ENCODE peak calls at places on chromosomes 16 and 17, in ten cellular contexts. G is skeletal muscle cell; P is GM04504; I is hepatic stellate cell; Q is NCI-H748 treated with DMSO at 0.1 percent for 48 hours; Y is HFFc6; M is progenitor cell of endocrine pancreas; L is Caki2; V is cardiac muscle cell; S is stimulated activated CD4-positive, alpha-beta T cell treated with anti-CD3 and anti-CD28 coated beads, TNF-alpha, amount 100 ng/mL, for 24 hours. N is an unnamed sample.

GRCh38 chr16:8070501-8070900 is 519.8 kb downstream of the TMEM114 start:
- DNase-seq in V (no peak), I (no peak), M (no peak), Q (no peak), S (no peak), Y (no peak), G (no peak), P (no peak), L (no peak), N (no peak)

GRCh38 chr16:78684040-78684611 is 584.7 kb downstream of the WWOX start:
- DNase-seq in M (no peak), Y (peak; percentile 39), G (peak; percentile 46), S (no peak), L (no peak), P (peak; percentile 88), Q (no peak), V (peak; percentile 97), I (peak; percentile 64), N (peak; percentile 38)

GRCh38 chr17:28811594-28812135 is 30.9 kb downstream of the FAM222B start:
- DNase-seq in Q (peak; percentile 49), Y (peak; percentile 9), L (peak; percentile 79), I (peak; percentile 33), G (no peak), P (no peak), M (no peak), V (peak; percentile 10), S (no peak), N (no peak)

GRCh38 chr17:13114601-13115024 is 96.8 kb upstream of the ELAC2 start:
- DNase-seq in P (peak; percentile 16), G (no peak), I (peak; percentile 42), L (peak; percentile 8), V (peak; percentile 62), M (peak; percentile 29), Q (peak; percentile 51), Y (peak; percentile 20), S (peak; percentile 9), N (peak; percentile 47)

GRCh38 chr17:73293480-73293911 is 18.3 kb downstream of the CDC42EP4 start:
- DNase-seq in V (peak; percentile 83), S (no peak), P (peak; percentile 75), G (no peak), Y (peak; percentile 90), Q (no peak), I (peak; percentile 87), M (no peak), L (peak; percentile 86), N (peak; percentile 85)

GRCh38 chr17:78342438-78343098 is 17.3 kb downstream of the SOCS3 start:
- DNase-seq in L (no peak), Q (no peak), Y (peak; percentile 87), V (peak; percentile 92), G (no peak), M (no peak), I (peak; percentile 91), S (no peak), P (peak; percentile 88), N (no peak)

GRCh38 chr17:79349506-79350400 is 261.1 kb downstream of the RBFOX3 start:
- DNase-seq in G (no peak), S (no peak), Q (no peak), L (no peak), V (no peak), P (no peak), M (no peak), I (no peak), Y (no peak), N (no peak)

GRCh38 chr16:85047867-85048455 is 20.4 kb downstream of the KIAA0513 start:
- DNase-seq in L (no peak), M (no peak), V (no peak), Q (no peak), Y (no peak), I (no peak), S (no peak), P (no peak), G (no peak), N (no peak)

GRCh38 chr16:12416136-12416787 is 387.4 kb downstream of the CPPED1 start:
- DNase-seq in Q (no peak), S (no peak), L (no peak), P (no peak), V (no peak), Y (no peak), I (no peak), G (no peak), M (no peak), N (no peak)

GRCh38 chr17:55433629-55434422 is 12.2 kb upstream of the MMD start:
- DNase-seq in M (no peak), L (peak; percentile 90), Y (peak; percentile 88), G (peak; percentile 91), S (no peak), V (peak; percentile 98), I (peak; percentile 81), P (peak; percentile 88), Q (no peak), N (peak; percentile 46)

GRCh38 chr16:1678500-1679098 is 520 bp downstream of the JPT2 start:
- DNase-seq in V (peak; percentile 22), G (no peak), L (peak; percentile 84), M (no peak), P (no peak), Y (peak; percentile 18), Q (no peak), I (peak; percentile 59), S (peak; percentile 37), N (peak; percentile 50)

GRCh38 chr16:28326881-28327610 is 34.7 kb downstream of the SBK1 start:
- DNase-seq in M (peak; percentile 49), G (no peak), S (peak; percentile 67), L (peak; percentile 27), P (no peak), Q (no peak), I (peak; percentile 86), V (peak; percentile 63), Y (peak; percentile 34), N (peak; percentile 67)